ENCODE peak calls at places on chromosomes 4 and X, in nine cellular contexts. D is GM23248, I is fibroblast of lung, S is mammary epithelial cell, M is neural progenitor cell, W is PC-3, B is GM23338, Y is K562, Z is PC-9. A is an unnamed sample. For H3K4me1, the result is how much of the 10 kb centered on the place peaks cover.

GRCh38 chr4:17561195-17561909 is 15.6 kb upstream of the LAP3 start:
- DNase-seq in D (peak), M (no peak), S (peak), Y (no peak), B (no peak), W (peak), Z (no peak), I (no peak), A (no peak)

GRCh38 chr4:181569553-181569952 is 673.6 kb upstream of the TENM3 start:
- DNase-seq in D (peak), I (peak), S (peak), B (peak), M (peak), W (peak), Y (peak), Z (no peak), A (peak)

GRCh38 chr4:3485011-3485881 is 22.1 kb downstream of the DOK7 start:
- DNase-seq in I (no peak), D (no peak), Z (peak), B (no peak), Y (no peak), W (peak), S (peak), M (no peak), A (no peak)

GRCh38 chrX:17588303-17588702 is 149.0 kb upstream of the SCML1 start:
- DNase-seq in B (no peak), Z (no peak), Y (no peak), M (no peak), W (peak), I (no peak), D (no peak), S (no peak), A (no peak)

GRCh38 chr4:184503869-184504300 is 29.5 kb upstream of the IRF2 start:
- DNase-seq in S (peak), M (no peak), I (no peak), D (peak), B (no peak), Z (no peak), W (no peak), Y (no peak), A (no peak)

GRCh38 chr4:663438-664428 is 10.3 kb downstream of the ATP5ME start:
- DNase-seq in I (no peak), W (no peak), Z (peak), M (peak), B (peak), Y (no peak), S (no peak), D (no peak), A (peak)

GRCh38 chr4:23455482-23455881 is 434.4 kb downstream of the PPARGC1A start:
- DNase-seq in D (no peak), S (no peak), M (peak), Y (no peak), W (peak), I (peak), Z (no peak), B (peak), A (peak)

GRCh38 chr4:134463771-134464170 is 262.2 kb upstream of the PABPC4L start:
- DNase-seq in M (no peak), S (no peak), D (no peak), Z (no peak), W (no peak), I (no peak), B (no peak), Y (no peak), A (no peak)

GRCh38 chr4:72896515-72896914 is 173.0 kb downstream of the COX18 start:
- DNase-seq in M (no peak), W (peak), Y (no peak), I (peak), B (peak), S (peak), D (peak), Z (no peak), A (peak)

GRCh38 chrX:4547218-4547836 is 833.9 kb upstream of the PRKX start:
- DNase-seq in Z (peak), W (peak), Y (peak), D (peak), I (peak), M (peak), S (peak), B (peak), A (peak)

GRCh38 chrX:77658886-77659285 is 127.1 kb downstream of the ATRX start:
- DNase-seq in I (no peak), Y (no peak), D (no peak), B (no peak), W (no peak), Z (no peak), M (no peak), S (no peak), A (no peak)

GRCh38 chr4:101230806-101231426 is 116.4 kb downstream of the PPP3CA start:
- DNase-seq in W (peak), I (no peak), Z (no peak), D (peak), S (no peak), B (peak), M (peak), Y (no peak), A (no peak)

GRCh38 chr4:36242629-36243354 is 1.5 kb downstream of the ARAP2 start:
- DNase-seq in Z (no peak), D (no peak), I (peak), M (no peak), S (no peak), Y (no peak), W (peak), B (no peak), A (no peak)

GRCh38 chr4:111323496-111323895 is 700.6 kb upstream of the PITX2 start:
- DNase-seq in S (no peak), M (no peak), Z (no peak), I (peak), D (peak), B (no peak), Y (no peak), W (peak), A (no peak)

GRCh38 chr4:93897559-93897958 is 69.0 kb downstream of the ATOH1 start:
- DNase-seq in I (no peak), B (peak), Y (peak), S (peak), W (peak), M (no peak), Z (no peak), D (peak), A (peak)

GRCh38 chrX:110167952-110168451 is 149.9 kb downstream of the AMMECR1 start:
- DNase-seq in D (peak), S (peak), W (peak), B (peak), Y (peak), M (peak), I (no peak), Z (peak), A (no peak)

GRCh38 chr4:52051213-52051614 is at the start of gene SPATA18:
- DNase-seq in W (no peak), M (peak), B (peak), Z (no peak), S (peak), Y (no peak), I (no peak), D (peak), A (peak)

GRCh38 chr4:102500371-102501175 is 586 bp upstream of the NFKB1 start:
- DNase-seq in Y (no peak), W (peak), I (peak), B (peak), Z (peak), D (peak), M (peak), S (peak), A (peak)

GRCh38 chr4:7398788-7399432 is 35.8 kb downstream of the PSAPL1 start:
- DNase-seq in M (no peak), Z (no peak), D (no peak), S (peak), I (no peak), B (no peak), W (no peak), Y (no peak), A (no peak)

GRCh38 chr4:30717208-30718020 is 2.8 kb upstream of the PCDH7 start:
- DNase-seq in D (peak), I (peak), M (peak), B (peak), W (peak), Y (no peak), Z (peak), S (peak), A (peak)

GRCh38 chr4:112172180-112172579 is 26.9 kb downstream of the FAM241A start:
- DNase-seq in D (no peak), Y (no peak), B (no peak), I (no peak), Z (no peak), S (no peak), W (no peak), M (no peak), A (no peak)

GRCh38 chr4:140020457-140021361 is 133.3 kb downstream of the MAML3 start:
- DNase-seq in Z (no peak), M (no peak), S (no peak), B (no peak), I (no peak), Y (no peak), W (peak), D (no peak), A (no peak)

GRCh38 chr4:102344520-102344954 is 745 bp downstream of the SLC39A8 start:
- DNase-seq in Z (peak), S (peak), I (peak), D (peak), M (peak), W (peak), B (peak), Y (peak), A (peak)

GRCh38 chr4:65983062-65983461 is 312.8 kb upstream of the EPHA5 start:
- DNase-seq in I (no peak), M (no peak), Z (no peak), S (no peak), B (no peak), W (no peak), D (no peak), Y (no peak), A (no peak)

GRCh38 chr4:114193625-114194399 is 214.4 kb upstream of the ARSJ start:
- DNase-seq in I (peak), M (no peak), Y (no peak), W (no peak), D (no peak), B (no peak), S (no peak), Z (no peak), A (no peak)
- H3K4me2 ChIP-seq in I (no peak), M (no peak), Y (no peak), W (no peak), D (no peak), B (no peak), S (no peak), Z (no peak), A (peak)

GRCh38 chr4:42397635-42398447 is 553 bp downstream of the SHISA3 start:
- DNase-seq in W (peak), Y (no peak), D (peak), S (peak), Z (no peak), M (peak), I (peak), B (peak), A (peak)
- TF ChIP-seq EZH2 in W (no peak), Y (no peak), D (no peak), S (peak), Z (no peak), M (peak), I (no peak), B (peak), A (peak)

GRCh38 chrX:31132803-31133202 is 61.0 kb upstream of the FTHL17 start:
- DNase-seq in M (peak), B (no peak), W (no peak), I (no peak), S (no peak), Z (no peak), D (no peak), Y (no peak), A (no peak)

GRCh38 chrX:31128849-31129248 is 57.0 kb upstream of the FTHL17 start:
- DNase-seq in Y (no peak), D (no peak), B (no peak), I (no peak), Z (no peak), S (no peak), M (no peak), W (no peak), A (no peak)

GRCh38 chrX:31127716-31128115 is 55.9 kb upstream of the FTHL17 start:
- DNase-seq in M (no peak), I (no peak), Y (no peak), W (no peak), Z (no peak), D (no peak), S (no peak), B (no peak), A (no peak)

GRCh38 chrX:31126205-31126604 is 54.4 kb upstream of the FTHL17 start:
- DNase-seq in Z (no peak), I (peak), Y (no peak), M (no peak), S (no peak), D (peak), W (no peak), B (peak), A (no peak)

DNA sequence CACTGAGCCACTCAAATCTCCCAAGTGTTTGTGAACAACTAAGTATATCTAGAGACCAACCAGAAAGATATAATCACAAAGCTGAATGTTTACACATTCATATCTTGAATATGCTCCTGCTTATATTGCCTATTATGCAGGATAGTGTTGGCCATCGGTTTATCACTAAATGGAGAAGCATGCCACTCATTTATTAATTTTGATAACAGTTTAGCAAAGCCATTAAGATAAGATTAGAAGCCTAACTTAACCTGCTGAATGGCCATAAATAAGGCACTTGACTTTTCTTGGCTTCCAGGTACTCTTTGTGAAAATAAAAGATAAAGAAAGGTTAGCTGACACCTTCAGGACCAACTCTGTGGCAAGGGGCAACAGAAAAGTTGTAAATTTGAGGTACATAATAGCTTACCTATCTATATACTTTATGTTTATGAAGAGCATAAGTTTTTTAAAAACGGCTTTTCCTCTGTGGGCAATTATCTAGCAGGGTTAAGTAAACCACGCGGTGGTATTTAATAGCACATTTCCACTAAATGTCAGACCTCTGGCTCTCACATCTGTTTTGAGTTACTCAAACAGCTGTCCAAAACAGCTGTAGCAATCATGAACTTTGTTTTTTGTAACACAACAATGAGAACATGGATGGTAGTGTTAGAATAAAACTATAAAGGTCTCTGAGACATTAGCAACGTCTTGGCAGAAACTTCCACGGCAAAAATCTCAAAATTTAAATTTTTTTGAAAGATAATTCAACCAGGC is 58.8 kb upstream of the FTHL17 start:
- DNase-seq in D (no peak), S (no peak), Y (no peak), I (peak), W (no peak), M (no peak), B (no peak), Z (no peak), A (no peak)
- H3K4me1 ChIP-seq in D (under half), S (under half), Y (under half), I (under half), W (under half), M (under half), B (under half), Z (under half), A (under half)

DNA sequence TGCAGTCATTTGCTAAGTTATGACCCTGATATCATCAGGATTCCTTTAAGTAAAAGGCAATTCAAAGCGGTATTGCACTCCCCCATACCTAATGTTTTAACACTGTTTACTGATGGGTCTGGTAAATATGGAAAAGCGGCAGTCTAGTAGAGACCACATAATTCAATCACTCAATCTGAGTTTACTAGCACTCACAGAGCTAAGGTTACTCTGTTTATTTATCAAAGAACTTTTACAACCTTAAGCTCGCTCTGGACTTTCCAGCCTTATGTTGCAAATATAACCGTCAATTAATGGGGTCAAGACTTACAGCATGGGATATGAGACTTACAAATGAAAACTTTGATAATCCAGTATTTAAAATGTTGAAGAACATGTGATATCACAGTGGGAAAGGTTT is 124.5 kb upstream of the ZCCHC13 start:
- DNase-seq in Z (no peak), D (no peak), W (no peak), B (no peak), S (no peak), Y (no peak), M (no peak), I (no peak), A (no peak)
- H3K4me2 ChIP-seq in Z (no peak), D (no peak), W (peak), B (no peak), S (no peak), Y (no peak), M (no peak), I (no peak), A (peak)

GRCh38 chrX:40950546-40950945 is 134.7 kb upstream of the USP9X start:
- DNase-seq in W (no peak), M (no peak), S (no peak), I (no peak), Z (no peak), Y (no peak), D (no peak), B (peak), A (no peak)

GRCh38 chrX:40949071-40949470 is 136.2 kb upstream of the USP9X start:
- DNase-seq in W (no peak), B (no peak), M (no peak), Y (no peak), Z (no peak), S (no peak), D (no peak), I (no peak), A (no peak)

GRCh38 chrX:40943093-40943641 is 142.1 kb upstream of the USP9X start:
- DNase-seq in B (no peak), S (no peak), Z (no peak), Y (no peak), I (no peak), W (no peak), M (no peak), D (no peak), A (no peak)

GRCh38 chrX:40947276-40947675 is 138.0 kb upstream of the USP9X start:
- DNase-seq in W (no peak), Z (no peak), M (no peak), Y (no peak), I (peak), S (no peak), D (peak), B (no peak), A (peak)

DNA sequence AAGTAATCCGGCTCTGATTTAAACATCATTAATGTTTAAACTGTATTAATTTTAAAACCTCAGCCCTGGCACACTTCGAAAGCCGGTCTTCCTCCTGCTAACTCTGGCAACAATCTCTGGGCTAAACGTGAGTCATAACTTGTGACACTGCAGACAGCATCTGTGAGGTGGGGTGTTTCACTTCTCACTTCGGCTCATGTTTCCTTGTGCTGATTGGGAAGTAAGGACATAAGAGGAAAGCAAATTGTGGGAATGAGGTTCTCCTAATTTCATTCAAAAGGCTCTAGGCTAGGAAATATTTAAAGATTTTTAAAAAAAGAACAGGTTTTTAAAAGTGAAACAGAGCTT is 139.9 kb upstream of the USP9X start:
- DNase-seq in B (no peak), D (peak), S (peak), Z (peak), W (peak), Y (peak), M (no peak), I (peak), A (peak)
- TF ChIP-seq EZH2 in B (no peak), D (no peak), S (no peak), Z (no peak), W (no peak), Y (no peak), M (no peak), I (no peak), A (no peak)

GRCh38 chr4:186680649-186681048 is 43.0 kb downstream of the FAT1 start:
- DNase-seq in W (no peak), S (no peak), I (no peak), Y (no peak), M (no peak), D (no peak), Z (no peak), B (no peak), A (no peak)
- H3K4me1 ChIP-seq in W (under half), S (under half), I (under half), Y (under half), M (half or more), D (under half), Z (under half), B (under half), A (under half)

GRCh38 chrX:149021164-149021563 is 483.9 kb downstream of the IDS start:
- DNase-seq in B (no peak), S (no peak), D (no peak), I (no peak), M (no peak), Y (no peak), W (no peak), Z (no peak), A (no peak)
- H3K4me2 ChIP-seq in B (no peak), S (no peak), D (no peak), I (no peak), M (no peak), Y (no peak), W (no peak), Z (no peak), A (no peak)

GRCh38 chr4:173516621-173517612 is 13.1 kb downstream of the HAND2 start:
- DNase-seq in S (no peak), Z (no peak), D (no peak), B (peak), Y (no peak), M (peak), I (no peak), W (no peak), A (peak)
- TF ChIP-seq EZH2 in S (peak), Z (no peak), D (no peak), B (peak), Y (no peak), M (peak), I (peak), W (no peak), A (peak)